ENCODE peak calls at places on chromosomes 4 and X, in four cellular contexts. Z is CD4-positive, alpha-beta memory T cell; Y is aorta; P is colonic mucosa. C is an unnamed sample.

GRCh38 chrX:39836802-39837420 is 260.8 kb downstream of the BCOR start:
- DNase-seq in Z (no peak), Y (no peak), P (no peak), C (no peak)

GRCh38 chrX:100512471-100512870 is 72.3 kb upstream of the TNMD start:
- DNase-seq in Z (no peak), Y (no peak), P (no peak), C (no peak)

GRCh38 chr4:103207673-103208072 is 9.5 kb upstream of the CENPE start:
- DNase-seq in Z (no peak), Y (no peak), P (no peak), C (no peak)

GRCh38 chr4:144868309-144868708 is 222.4 kb downstream of the HHIP start:
- DNase-seq in Z (no peak), Y (no peak), P (no peak), C (no peak)

GRCh38 chrX:44874481-44875184 is 1.6 kb downstream of the KDM6A start:
- DNase-seq in Z (peak; percentile 68), Y (no peak), P (peak; percentile 66), C (no peak)

GRCh38 chr4:158884280-158884679 is 115.5 kb downstream of the FNIP2 start:
- DNase-seq in Z (no peak), Y (no peak), P (no peak), C (no peak)

GRCh38 chrX:115366535-115366934 is 77.0 kb downstream of the LUZP4 start:
- DNase-seq in Z (no peak), Y (no peak), P (no peak), C (no peak)

GRCh38 chr4:153082322-153083301 is 121.6 kb upstream of the TRIM2 start:
- DNase-seq in Z (no peak), Y (no peak), P (no peak), C (no peak)

GRCh38 chrX:105323951-105324350 is 103.5 kb upstream of the TEX13A start:
- DNase-seq in Z (no peak), Y (no peak), P (no peak), C (no peak)

GRCh38 chr4:17545374-17546140 is 30.6 kb downstream of the CLRN2 start:
- DNase-seq in Z (no peak), Y (no peak), P (no peak), C (no peak)